ENCODE peak calls at places on chromosomes 2 and 18, in eight cellular contexts. U is HFF-Myc; W is COR-L47; O is stimulated activated CD4-positive, alpha-beta T cell treated with anti-CD3 and anti-CD28 coated beads, Interleukin-2, amount 100 ng/mL, for 48 hours; J is activated T-cell treated with anti-CD3 and anti-CD28 coated beads, Interleukin-2, amount 50 U/mL, for 72 hours; D is stimulated activated naive CD8-positive, alpha-beta T cell treated with anti-CD3 and anti-CD28 coated beads, Interleukin-15, Interleukin-2, amounts not matched to agents 100 U/mL and 50 U/mL, for 24 hours; Q is stromal cell of bone marrow; C is colonic mucosa. M is an unnamed sample.

GRCh38 chr2:172253190-172254052 is 150.7 kb upstream of the DLX2 start:
- DNase-seq in U (peak), W (no peak), O (peak), J (peak), D (peak), Q (peak), C (peak), M (no peak)

GRCh38 chr2:230068658-230069080 is at the start of gene SLC16A14:
- DNase-seq in U (peak), W (no peak), O (peak), J (peak), D (peak), Q (no peak), C (peak), M (peak)

GRCh38 chr18:2502880-2503279 is 68.4 kb downstream of the METTL4 start:
- DNase-seq in U (no peak), W (no peak), O (no peak), J (no peak), D (no peak), Q (no peak), C (no peak), M (no peak)

GRCh38 chr18:9885170-9886004 is at the start of gene TXNDC2:
- DNase-seq in U (no peak), W (no peak), O (no peak), J (peak), D (no peak), Q (no peak), C (no peak), M (no peak)

GRCh38 chr2:168896783-168897182 is 4.3 kb upstream of the G6PC2 start:
- DNase-seq in U (no peak), W (no peak), O (no peak), J (no peak), D (no peak), Q (no peak), C (no peak), M (no peak)

GRCh38 chr2:28291811-28292455 is 100.7 kb upstream of the FOSL2 start:
- DNase-seq in U (no peak), W (no peak), O (no peak), J (no peak), D (no peak), Q (peak), C (no peak), M (no peak)

GRCh38 chr2:23658466-23658942 is 268.4 kb downstream of the ATAD2B start:
- DNase-seq in U (no peak), W (no peak), O (peak), J (peak), D (peak), Q (no peak), C (peak), M (no peak)

GRCh38 chr2:216632952-216633615 is at the start of gene IGFBP2:
- DNase-seq in U (no peak), W (peak), O (peak), J (peak), D (peak), Q (no peak), C (peak), M (peak)

GRCh38 chr2:73260338-73260984 is 23.8 kb downstream of the FBXO41 start:
- DNase-seq in U (no peak), W (no peak), O (no peak), J (no peak), D (no peak), Q (peak), C (no peak), M (no peak)

GRCh38 chr2:229045671-229046070 is 225.4 kb downstream of the PID1 start:
- DNase-seq in U (no peak), W (no peak), O (no peak), J (no peak), D (no peak), Q (no peak), C (no peak), M (no peak)

GRCh38 chr2:238596571-238597551 is 170.1 kb downstream of the ASB1 start:
- DNase-seq in U (peak), W (no peak), O (no peak), J (no peak), D (no peak), Q (peak), C (no peak), M (no peak)

GRCh38 chr2:28980368-28981015 is 606 bp upstream of the TOGARAM2 start:
- DNase-seq in U (no peak), W (no peak), O (no peak), J (no peak), D (no peak), Q (no peak), C (no peak), M (no peak)

GRCh38 chr2:100394111-100394641 is 23.3 kb downstream of the CHST10 start:
- DNase-seq in U (no peak), W (no peak), O (no peak), J (no peak), D (no peak), Q (no peak), C (no peak), M (no peak)

GRCh38 chr2:234595829-234596228 is 98.9 kb upstream of the ARL4C start:
- DNase-seq in U (no peak), W (no peak), O (no peak), J (no peak), D (no peak), Q (no peak), C (no peak), M (no peak)

GRCh38 chr2:219522111-219523030 is 8.1 kb downstream of the ASIC4 start:
- DNase-seq in U (peak), W (no peak), O (no peak), J (no peak), D (no peak), Q (peak), C (no peak), M (no peak)

GRCh38 chr2:36805635-36806224 is 109.2 kb downstream of the VIT start:
- DNase-seq in U (no peak), W (no peak), O (no peak), J (no peak), D (no peak), Q (no peak), C (no peak), M (no peak)

GRCh38 chr2:224757934-224758548 is 41.9 kb upstream of the CCDC195 start:
- DNase-seq in U (no peak), W (no peak), O (no peak), J (no peak), D (no peak), Q (no peak), C (no peak), M (no peak)

GRCh38 chr18:33844232-33844631 is 266.2 kb downstream of the ASXL3 start:
- DNase-seq in U (no peak), W (peak), O (no peak), J (no peak), D (no peak), Q (no peak), C (no peak), M (no peak)

GRCh38 chr2:236919209-236919608 is 166.5 kb upstream of the COPS8 start:
- DNase-seq in U (no peak), W (no peak), O (no peak), J (no peak), D (no peak), Q (no peak), C (no peak), M (no peak)

GRCh38 chr2:237529452-237530402 is 36.6 kb upstream of the PRLH start:
- DNase-seq in U (no peak), W (no peak), O (no peak), J (no peak), D (no peak), Q (no peak), C (no peak), M (no peak)

GRCh38 chr2:1602359-1603010 is 141.8 kb downstream of the PXDN start:
- DNase-seq in U (no peak), W (no peak), O (no peak), J (no peak), D (no peak), Q (no peak), C (no peak), M (no peak)

GRCh38 chr2:122414911-122415310 is 659.5 kb downstream of the TSN start:
- DNase-seq in U (no peak), W (peak), O (no peak), J (no peak), D (no peak), Q (no peak), C (no peak), M (no peak)

GRCh38 chr2:8609357-8609804 is 72.5 kb upstream of the ID2 start:
- DNase-seq in U (no peak), W (no peak), O (no peak), J (no peak), D (no peak), Q (no peak), C (peak), M (no peak)

GRCh38 chr2:130985206-130985779 is 108.0 kb downstream of the FAM168B start:
- DNase-seq in U (no peak), W (no peak), O (no peak), J (no peak), D (no peak), Q (no peak), C (no peak), M (peak)

GRCh38 chr2:47655563-47655880 is 127.4 kb upstream of the MSH6 start:
- DNase-seq in U (no peak), W (no peak), O (no peak), J (no peak), D (no peak), Q (no peak), C (no peak), M (no peak)

GRCh38 chr18:62332437-62332816 is 7.3 kb downstream of the TNFRSF11A start:
- DNase-seq in U (no peak), W (no peak), O (no peak), J (no peak), D (no peak), Q (no peak), C (no peak), M (no peak)

GRCh38 chr2:90207454-90208058 is 1516.1 kb downstream of the RPIA start:
- DNase-seq in U (no peak), W (no peak), O (no peak), J (no peak), D (no peak), Q (no peak), C (no peak), M (no peak)

GRCh38 chr18:6284761-6285160 is 129.9 kb downstream of the L3MBTL4 start:
- DNase-seq in U (no peak), W (no peak), O (no peak), J (no peak), D (no peak), Q (no peak), C (no peak), M (no peak)

GRCh38 chr2:65608966-65609365 is 176.6 kb upstream of the SPRED2 start:
- DNase-seq in U (no peak), W (no peak), O (no peak), J (no peak), D (no peak), Q (no peak), C (no peak), M (no peak)

GRCh38 chr18:2258954-2259353 is 312.4 kb downstream of the METTL4 start:
- DNase-seq in U (no peak), W (no peak), O (no peak), J (no peak), D (no peak), Q (no peak), C (no peak), M (no peak)

GRCh38 chr2:157419031-157419580 is 24.8 kb downstream of the CYTIP start:
- DNase-seq in U (no peak), W (no peak), O (no peak), J (no peak), D (no peak), Q (no peak), C (no peak), M (no peak)

GRCh38 chr2:212919238-212919637 is 232.2 kb downstream of the IKZF2 start:
- DNase-seq in U (no peak), W (no peak), O (no peak), J (no peak), D (no peak), Q (no peak), C (no peak), M (no peak)

GRCh38 chr2:99389946-99390345 is 52.8 kb downstream of the EIF5B start:
- DNase-seq in U (no peak), W (no peak), O (no peak), J (no peak), D (no peak), Q (no peak), C (no peak), M (no peak)

GRCh38 chr2:28142403-28142802 is 250.3 kb upstream of the FOSL2 start:
- DNase-seq in U (no peak), W (no peak), O (no peak), J (no peak), D (no peak), Q (peak), C (no peak), M (no peak)

M was measured in GF-D8.